ENCODE peak calls at places on chromosomes 16 and 17, in six cellular contexts. I is nucleus accumbens; P is D341Med; V is activated B cell treated with CpG ODN at 0.5 μM for 24 hours; X is stimulated activated CD4-positive, alpha-beta T cell treated with anti-CD3 and anti-CD28 coated beads, Interleukin-15, amount 100 ng/mL, for 24 hours; Q is substantia nigra. G is an unnamed sample.

GRCh38 chr16:28821874-28822519 is 802 bp upstream of the ATXN2L start:
- DNase-seq in I (no peak), P (no peak), V (no peak), X (no peak), Q (no peak), G (peak; percentile 30)

GRCh38 chr17:68431045-68431608 is 26.2 kb downstream of the WIPI1 start:
- DNase-seq in I (no peak), P (no peak), V (no peak), X (no peak), Q (no peak), G (no peak)

GRCh38 chr16:78490847-78491246 is 391.4 kb downstream of the WWOX start:
- DNase-seq in I (peak; percentile 68), P (no peak), V (no peak), X (no peak), Q (no peak), G (no peak)

GRCh38 chr16:8678068-8678927 is 3.9 kb downstream of the ABAT start:
- DNase-seq in I (no peak), P (no peak), V (no peak), X (no peak), Q (no peak), G (no peak)

GRCh38 chr16:14095883-14096551 is 24.9 kb downstream of the MRTFB start:
- DNase-seq in I (no peak), P (no peak), V (no peak), X (no peak), Q (no peak), G (no peak)

GRCh38 chr17:13864551-13864950 is 204.8 kb upstream of the COX10 start:
- DNase-seq in I (no peak), P (no peak), V (no peak), X (no peak), Q (no peak), G (no peak)

GRCh38 chr17:67469208-67469980 is 92.3 kb downstream of the PITPNC1 start:
- DNase-seq in I (peak; percentile 46), P (no peak), V (no peak), X (peak; percentile 34), Q (no peak), G (peak; percentile 70)

GRCh38 chr17:67326440-67326839 is 39.9 kb downstream of the PSMD12 start:
- DNase-seq in I (no peak), P (no peak), V (no peak), X (no peak), Q (no peak), G (peak; percentile 39)

GRCh38 chr17:7330099-7331015 is 1.2 kb upstream of the NEURL4 start:
- DNase-seq in I (peak; percentile 84), P (peak; percentile 78), V (peak; percentile 75), X (peak; percentile 87), Q (peak; percentile 73), G (peak; percentile 94)

GRCh38 chr16:78535098-78535497 is 435.6 kb downstream of the WWOX start:
- DNase-seq in I (no peak), P (no peak), V (no peak), X (no peak), Q (no peak), G (no peak)

GRCh38 chr16:53881371-53881770 is 177.4 kb downstream of the FTO start:
- DNase-seq in I (no peak), P (no peak), V (no peak), X (no peak), Q (no peak), G (no peak)

GRCh38 chr16:50680907-50681885 is at the start of gene SNX20:
- DNase-seq in I (no peak), P (no peak), V (peak; percentile 49), X (peak; percentile 73), Q (no peak), G (no peak)

GRCh38 chr16:57711-58110 is 4.1 kb downstream of the SNRNP25 start:
- DNase-seq in I (no peak), P (no peak), V (no peak), X (no peak), Q (no peak), G (no peak)

GRCh38 chr16:23464196-23464595 is 11.2 kb upstream of the COG7 start:
- DNase-seq in I (peak; percentile 45), P (no peak), V (no peak), X (no peak), Q (peak; percentile 5), G (no peak)

GRCh38 chr16:27539636-27540035 is 10.1 kb downstream of the GTF3C1 start:
- DNase-seq in I (no peak), P (no peak), V (no peak), X (no peak), Q (no peak), G (no peak)

GRCh38 chr16:3038256-3038655 is 1.5 kb upstream of the BICDL2 start:
- DNase-seq in I (no peak), P (no peak), V (no peak), X (no peak), Q (no peak), G (peak; percentile 50)

GRCh38 chr16:76970087-76970744 is 220.8 kb upstream of the MON1B start:
- DNase-seq in I (no peak), P (no peak), V (no peak), X (no peak), Q (no peak), G (no peak)

GRCh38 chr17:71068351-71068750 is 899.0 kb downstream of the KCNJ2 start:
- DNase-seq in I (no peak), P (no peak), V (no peak), X (no peak), Q (no peak), G (no peak)

GRCh38 chr16:22191966-22192260 is 14.2 kb upstream of the EEF2K start:
- DNase-seq in I (peak; percentile 8), P (no peak), V (no peak), X (peak; percentile 49), Q (no peak), G (peak; percentile 67)

GRCh38 chr16:56866955-56867830 is 2.2 kb downstream of the SLC12A3 start:
- DNase-seq in I (no peak), P (peak; percentile 63), V (no peak), X (peak; percentile 55), Q (peak; percentile 13), G (peak; percentile 74)

GRCh38 chr17:72120878-72121163 is at the start of gene SOX9:
- DNase-seq in I (peak; percentile 95), P (no peak), V (no peak), X (no peak), Q (peak; percentile 80), G (peak; percentile 68)

GRCh38 chr16:49600541-49600940 is 226.9 kb downstream of the C16orf78 start:
- DNase-seq in I (no peak), P (no peak), V (no peak), X (no peak), Q (no peak), G (no peak)

GRCh38 chr16:55250641-55251550 is 73.1 kb upstream of the IRX6 start:
- DNase-seq in I (no peak), P (no peak), V (no peak), X (no peak), Q (no peak), G (no peak)

GRCh38 chr16:69199382-69199781 is 12.4 kb downstream of the SNTB2 start:
- DNase-seq in I (no peak), P (no peak), V (no peak), X (no peak), Q (no peak), G (no peak)

GRCh38 chr16:54459509-54460235 is 173.1 kb upstream of the IRX3 start:
- DNase-seq in I (no peak), P (no peak), V (no peak), X (no peak), Q (no peak), G (no peak)

GRCh38 chr16:11326084-11326736 is 19.0 kb upstream of the RMI2 start:
- DNase-seq in I (no peak), P (no peak), V (no peak), X (no peak), Q (no peak), G (no peak)

GRCh38 chr16:57091990-57092785 is at the start of gene CPNE2:
- DNase-seq in I (peak; percentile 82), P (peak; percentile 84), V (peak; percentile 52), X (peak; percentile 60), Q (peak; percentile 64), G (peak; percentile 71)

GRCh38 chr17:73058022-73058421 is 34.5 kb downstream of the SLC39A11 start:
- DNase-seq in I (no peak), P (no peak), V (no peak), X (no peak), Q (no peak), G (peak; percentile 87)

GRCh38 chr17:5500247-5500803 is 14.0 kb downstream of the MIS12 start:
- DNase-seq in I (no peak), P (no peak), V (no peak), X (no peak), Q (no peak), G (peak; percentile 40)

GRCh38 chr16:53629151-53629550 is 74.5 kb downstream of the RPGRIP1L start:
- DNase-seq in I (no peak), P (no peak), V (no peak), X (no peak), Q (no peak), G (no peak)

GRCh38 chr16:84700518-84701277 is 898 bp downstream of the USP10 start:
- DNase-seq in I (peak; percentile 17), P (no peak), V (no peak), X (peak; percentile 48), Q (peak; percentile 28), G (peak; percentile 61)

GRCh38 chr16:53094013-53094630 is 39.3 kb downstream of the CHD9 start:
- DNase-seq in I (peak; percentile 8), P (no peak), V (peak; percentile 30), X (no peak), Q (no peak), G (no peak)

G was measured in NCI-H82.